ENCODE peak calls at places on chromosomes 3 and 15, in seven cellular contexts. One of them, this sample, is unnamed.

GRCh38 chr15:57554063-57554820 is 37.5 kb upstream of the MYZAP start:
- DNase-seq in stimulated activated CD8-positive, alpha-beta memory T cell treated with anti-CD3 and anti-CD28 coated beads, Interleukin-15, amount 100 ng/mL, for 24 hours: no peak
- DNase-seq in NT2/D1: no peak
- DNase-seq in DND-41: no peak
- DNase-seq in B cell: no peak
- DNase-seq in T-helper 9 cell: no peak
- DNase-seq in T follicular helper cell: no peak
- DNase-seq in this sample: no peak

GRCh38 chr15:99703603-99704443 is 29.4 kb downstream of the LYSMD4 start:
- DNase-seq in B cell: peak
- DNase-seq in T-helper 9 cell: no peak
- DNase-seq in NT2/D1: no peak
- DNase-seq in stimulated activated CD8-positive, alpha-beta memory T cell treated with anti-CD3 and anti-CD28 coated beads, Interleukin-15, amount 100 ng/mL, for 24 hours: no peak
- DNase-seq in DND-41: no peak
- DNase-seq in T follicular helper cell: no peak
- DNase-seq in this sample: no peak

GRCh38 chr3:39291903-39292329 is 12.1 kb upstream of the CX3CR1 start:
- DNase-seq in DND-41: peak
- DNase-seq in B cell: peak
- DNase-seq in stimulated activated CD8-positive, alpha-beta memory T cell treated with anti-CD3 and anti-CD28 coated beads, Interleukin-15, amount 100 ng/mL, for 24 hours: peak
- DNase-seq in T follicular helper cell: peak
- DNase-seq in NT2/D1: peak
- DNase-seq in T-helper 9 cell: peak
- DNase-seq in this sample: peak

GRCh38 chr15:31245135-31245689 is 81.4 kb upstream of the KLF13 start:
- DNase-seq in T follicular helper cell: no peak
- DNase-seq in B cell: no peak
- DNase-seq in T-helper 9 cell: no peak
- DNase-seq in stimulated activated CD8-positive, alpha-beta memory T cell treated with anti-CD3 and anti-CD28 coated beads, Interleukin-15, amount 100 ng/mL, for 24 hours: no peak
- DNase-seq in DND-41: no peak
- DNase-seq in NT2/D1: no peak
- DNase-seq in this sample: no peak

GRCh38 chr15:40343512-40343911 is 2.8 kb upstream of the CCDC9B start:
- DNase-seq in NT2/D1: no peak
- DNase-seq in T follicular helper cell: no peak
- DNase-seq in stimulated activated CD8-positive, alpha-beta memory T cell treated with anti-CD3 and anti-CD28 coated beads, Interleukin-15, amount 100 ng/mL, for 24 hours: no peak
- DNase-seq in DND-41: no peak
- DNase-seq in B cell: no peak
- DNase-seq in T-helper 9 cell: no peak
- DNase-seq in this sample: no peak

GRCh38 chr3:22495241-22495640 is 707.9 kb upstream of the UBE2E2 start:
- DNase-seq in T-helper 9 cell: no peak
- DNase-seq in stimulated activated CD8-positive, alpha-beta memory T cell treated with anti-CD3 and anti-CD28 coated beads, Interleukin-15, amount 100 ng/mL, for 24 hours: no peak
- DNase-seq in T follicular helper cell: no peak
- DNase-seq in NT2/D1: peak
- DNase-seq in B cell: no peak
- DNase-seq in DND-41: no peak
- DNase-seq in this sample: no peak

GRCh38 chr3:114121996-114122709 is 56.7 kb downstream of the DRD3 start:
- DNase-seq in T-helper 9 cell: no peak
- DNase-seq in DND-41: no peak
- DNase-seq in T follicular helper cell: no peak
- DNase-seq in stimulated activated CD8-positive, alpha-beta memory T cell treated with anti-CD3 and anti-CD28 coated beads, Interleukin-15, amount 100 ng/mL, for 24 hours: no peak
- DNase-seq in NT2/D1: peak
- DNase-seq in B cell: no peak
- DNase-seq in this sample: no peak

GRCh38 chr3:180680097-180680430 is 775 bp upstream of the CCDC39 start:
- DNase-seq in stimulated activated CD8-positive, alpha-beta memory T cell treated with anti-CD3 and anti-CD28 coated beads, Interleukin-15, amount 100 ng/mL, for 24 hours: no peak
- DNase-seq in B cell: peak
- DNase-seq in NT2/D1: peak
- DNase-seq in DND-41: no peak
- DNase-seq in T follicular helper cell: no peak
- DNase-seq in T-helper 9 cell: no peak
- DNase-seq in this sample: no peak

GRCh38 chr3:131402391-131403039 is 20.9 kb downstream of the NUDT16 start:
- DNase-seq in T-helper 9 cell: no peak
- DNase-seq in NT2/D1: no peak
- DNase-seq in T follicular helper cell: no peak
- DNase-seq in stimulated activated CD8-positive, alpha-beta memory T cell treated with anti-CD3 and anti-CD28 coated beads, Interleukin-15, amount 100 ng/mL, for 24 hours: no peak
- DNase-seq in B cell: no peak
- DNase-seq in DND-41: no peak
- DNase-seq in this sample: no peak

GRCh38 chr15:68730491-68731317 is 90.0 kb downstream of the ANP32A start:
- DNase-seq in NT2/D1: peak
- DNase-seq in T-helper 9 cell: peak
- DNase-seq in DND-41: peak
- DNase-seq in B cell: peak
- DNase-seq in stimulated activated CD8-positive, alpha-beta memory T cell treated with anti-CD3 and anti-CD28 coated beads, Interleukin-15, amount 100 ng/mL, for 24 hours: no peak
- DNase-seq in T follicular helper cell: no peak
- DNase-seq in this sample: peak

GRCh38 chr3:127037021-127037400 is 54.1 kb downstream of the PLXNA1 start:
- DNase-seq in DND-41: no peak
- DNase-seq in B cell: no peak
- DNase-seq in NT2/D1: no peak
- DNase-seq in stimulated activated CD8-positive, alpha-beta memory T cell treated with anti-CD3 and anti-CD28 coated beads, Interleukin-15, amount 100 ng/mL, for 24 hours: no peak
- DNase-seq in T follicular helper cell: no peak
- DNase-seq in T-helper 9 cell: no peak
- DNase-seq in this sample: no peak

GRCh38 chr3:129809297-129809696 is 84.2 kb downstream of the TMCC1 start:
- DNase-seq in B cell: no peak
- DNase-seq in T-helper 9 cell: no peak
- DNase-seq in DND-41: no peak
- DNase-seq in T follicular helper cell: no peak
- DNase-seq in NT2/D1: no peak
- DNase-seq in stimulated activated CD8-positive, alpha-beta memory T cell treated with anti-CD3 and anti-CD28 coated beads, Interleukin-15, amount 100 ng/mL, for 24 hours: no peak
- DNase-seq in this sample: no peak

GRCh38 chr15:71792521-71792920 is 17.8 kb upstream of the NR2E3 start:
- DNase-seq in T-helper 9 cell: no peak
- DNase-seq in DND-41: no peak
- DNase-seq in T follicular helper cell: no peak
- DNase-seq in stimulated activated CD8-positive, alpha-beta memory T cell treated with anti-CD3 and anti-CD28 coated beads, Interleukin-15, amount 100 ng/mL, for 24 hours: no peak
- DNase-seq in NT2/D1: no peak
- DNase-seq in B cell: no peak
- DNase-seq in this sample: no peak

GRCh38 chr3:55246016-55246415 is 241.1 kb downstream of the WNT5A start:
- DNase-seq in stimulated activated CD8-positive, alpha-beta memory T cell treated with anti-CD3 and anti-CD28 coated beads, Interleukin-15, amount 100 ng/mL, for 24 hours: no peak
- DNase-seq in NT2/D1: no peak
- DNase-seq in DND-41: no peak
- DNase-seq in T follicular helper cell: no peak
- DNase-seq in T-helper 9 cell: no peak
- DNase-seq in B cell: no peak
- DNase-seq in this sample: no peak

GRCh38 chr3:37183976-37184375 is 9.6 kb upstream of the LRRFIP2 start:
- DNase-seq in DND-41: no peak
- DNase-seq in T follicular helper cell: no peak
- DNase-seq in B cell: no peak
- DNase-seq in stimulated activated CD8-positive, alpha-beta memory T cell treated with anti-CD3 and anti-CD28 coated beads, Interleukin-15, amount 100 ng/mL, for 24 hours: no peak
- DNase-seq in NT2/D1: no peak
- DNase-seq in T-helper 9 cell: no peak
- DNase-seq in this sample: no peak

GRCh38 chr3:53163459-53164387 is 2.7 kb downstream of the PRKCD start:
- DNase-seq in DND-41: no peak
- DNase-seq in stimulated activated CD8-positive, alpha-beta memory T cell treated with anti-CD3 and anti-CD28 coated beads, Interleukin-15, amount 100 ng/mL, for 24 hours: no peak
- DNase-seq in T follicular helper cell: no peak
- DNase-seq in T-helper 9 cell: no peak
- DNase-seq in B cell: no peak
- DNase-seq in NT2/D1: no peak
- DNase-seq in this sample: no peak

GRCh38 chr3:16236030-16236639 is 28.6 kb downstream of the DPH3 start:
- DNase-seq in T follicular helper cell: no peak
- DNase-seq in T-helper 9 cell: no peak
- DNase-seq in DND-41: no peak
- DNase-seq in NT2/D1: no peak
- DNase-seq in stimulated activated CD8-positive, alpha-beta memory T cell treated with anti-CD3 and anti-CD28 coated beads, Interleukin-15, amount 100 ng/mL, for 24 hours: no peak
- DNase-seq in B cell: no peak
- DNase-seq in this sample: no peak

GRCh38 chr15:90376789-90377188 is 11.3 kb upstream of the IQGAP1 start:
- DNase-seq in stimulated activated CD8-positive, alpha-beta memory T cell treated with anti-CD3 and anti-CD28 coated beads, Interleukin-15, amount 100 ng/mL, for 24 hours: no peak
- DNase-seq in B cell: peak
- DNase-seq in NT2/D1: no peak
- DNase-seq in T follicular helper cell: peak
- DNase-seq in DND-41: peak
- DNase-seq in T-helper 9 cell: peak
- DNase-seq in this sample: peak

GRCh38 chr3:118948146-118948545 is 86.5 kb downstream of the IGSF11 start:
- DNase-seq in DND-41: no peak
- DNase-seq in stimulated activated CD8-positive, alpha-beta memory T cell treated with anti-CD3 and anti-CD28 coated beads, Interleukin-15, amount 100 ng/mL, for 24 hours: no peak
- DNase-seq in T follicular helper cell: no peak
- DNase-seq in B cell: no peak
- DNase-seq in T-helper 9 cell: no peak
- DNase-seq in NT2/D1: no peak
- DNase-seq in this sample: no peak

GRCh38 chr3:194711913-194712312 is 26.2 kb downstream of the FAM43A start:
- DNase-seq in NT2/D1: no peak
- DNase-seq in DND-41: no peak
- DNase-seq in stimulated activated CD8-positive, alpha-beta memory T cell treated with anti-CD3 and anti-CD28 coated beads, Interleukin-15, amount 100 ng/mL, for 24 hours: no peak
- DNase-seq in T follicular helper cell: no peak
- DNase-seq in B cell: no peak
- DNase-seq in T-helper 9 cell: no peak
- DNase-seq in this sample: no peak

GRCh38 chr15:70424937-70425411 is 327.3 kb upstream of the TLE3 start:
- DNase-seq in NT2/D1: no peak
- DNase-seq in stimulated activated CD8-positive, alpha-beta memory T cell treated with anti-CD3 and anti-CD28 coated beads, Interleukin-15, amount 100 ng/mL, for 24 hours: no peak
- DNase-seq in B cell: no peak
- DNase-seq in DND-41: peak
- DNase-seq in T follicular helper cell: no peak
- DNase-seq in T-helper 9 cell: no peak
- DNase-seq in this sample: no peak

GRCh38 chr15:58448906-58449305 is 17.1 kb downstream of the LIPC start:
- DNase-seq in DND-41: no peak
- DNase-seq in T follicular helper cell: no peak
- DNase-seq in B cell: no peak
- DNase-seq in stimulated activated CD8-positive, alpha-beta memory T cell treated with anti-CD3 and anti-CD28 coated beads, Interleukin-15, amount 100 ng/mL, for 24 hours: no peak
- DNase-seq in NT2/D1: no peak
- DNase-seq in T-helper 9 cell: no peak
- DNase-seq in this sample: no peak

GRCh38 chr15:99409097-99409473 is 156.7 kb upstream of the MEF2A start:
- DNase-seq in DND-41: no peak
- DNase-seq in NT2/D1: peak
- DNase-seq in T follicular helper cell: no peak
- DNase-seq in T-helper 9 cell: no peak
- DNase-seq in B cell: peak
- DNase-seq in stimulated activated CD8-positive, alpha-beta memory T cell treated with anti-CD3 and anti-CD28 coated beads, Interleukin-15, amount 100 ng/mL, for 24 hours: no peak
- DNase-seq in this sample: no peak

GRCh38 chr3:153285194-153285641 is 123.2 kb downstream of the RAP2B start:
- DNase-seq in DND-41: no peak
- DNase-seq in T-helper 9 cell: no peak
- DNase-seq in B cell: no peak
- DNase-seq in NT2/D1: no peak
- DNase-seq in stimulated activated CD8-positive, alpha-beta memory T cell treated with anti-CD3 and anti-CD28 coated beads, Interleukin-15, amount 100 ng/mL, for 24 hours: no peak
- DNase-seq in T follicular helper cell: no peak
- DNase-seq in this sample: no peak

GRCh38 chr3:52429031-52429430 is 15.9 kb downstream of the SEMA3G start:
- DNase-seq in T-helper 9 cell: no peak
- DNase-seq in stimulated activated CD8-positive, alpha-beta memory T cell treated with anti-CD3 and anti-CD28 coated beads, Interleukin-15, amount 100 ng/mL, for 24 hours: no peak
- DNase-seq in B cell: no peak
- DNase-seq in NT2/D1: no peak
- DNase-seq in DND-41: no peak
- DNase-seq in T follicular helper cell: no peak
- DNase-seq in this sample: no peak

GRCh38 chr3:28286595-28286994 is 45.2 kb downstream of the CMC1 start:
- DNase-seq in T follicular helper cell: no peak
- DNase-seq in T-helper 9 cell: no peak
- DNase-seq in B cell: peak
- DNase-seq in stimulated activated CD8-positive, alpha-beta memory T cell treated with anti-CD3 and anti-CD28 coated beads, Interleukin-15, amount 100 ng/mL, for 24 hours: no peak
- DNase-seq in DND-41: no peak
- DNase-seq in NT2/D1: no peak
- DNase-seq in this sample: no peak

GRCh38 chr3:55522077-55522476 is 35.0 kb upstream of the WNT5A start:
- DNase-seq in B cell: no peak
- DNase-seq in T follicular helper cell: no peak
- DNase-seq in stimulated activated CD8-positive, alpha-beta memory T cell treated with anti-CD3 and anti-CD28 coated beads, Interleukin-15, amount 100 ng/mL, for 24 hours: no peak
- DNase-seq in NT2/D1: peak
- DNase-seq in DND-41: peak
- DNase-seq in T-helper 9 cell: no peak
- DNase-seq in this sample: no peak

GRCh38 chr15:101088788-101089578 is 162.9 kb downstream of the CHSY1 start:
- DNase-seq in stimulated activated CD8-positive, alpha-beta memory T cell treated with anti-CD3 and anti-CD28 coated beads, Interleukin-15, amount 100 ng/mL, for 24 hours: peak
- DNase-seq in T follicular helper cell: peak
- DNase-seq in NT2/D1: no peak
- DNase-seq in T-helper 9 cell: peak
- DNase-seq in DND-41: peak
- DNase-seq in B cell: peak
- DNase-seq in this sample: peak

GRCh38 chr3:57060089-57060829 is at the start of gene SPATA12:
- DNase-seq in T follicular helper cell: no peak
- DNase-seq in T-helper 9 cell: no peak
- DNase-seq in stimulated activated CD8-positive, alpha-beta memory T cell treated with anti-CD3 and anti-CD28 coated beads, Interleukin-15, amount 100 ng/mL, for 24 hours: no peak
- DNase-seq in B cell: no peak
- DNase-seq in DND-41: peak
- DNase-seq in NT2/D1: peak
- DNase-seq in this sample: no peak